ENCODE peak calls at places on chromosomes 16 and 17, in six cellular contexts. Z is PC-9, K is NB4, R is mammary epithelial cell, O is lung, H is neural progenitor cell. L is an unnamed sample.
A peak's percentile ranks its signal among the peaks of the same experiment; 100 is the strongest.

GRCh38 chr16:27436921-27437650 is 35.1 kb downstream of the IL21R start:
- DNase-seq in O (no peak), Z (no peak), R (no peak), H (no peak), K (no peak), L (no peak)

GRCh38 chr17:48375356-48375755 is 54.7 kb downstream of the SKAP1 start:
- DNase-seq in H (no peak), R (peak; percentile 41), O (no peak), Z (no peak), K (no peak), L (no peak)

GRCh38 chr17:8118769-8119574 is 658 bp upstream of the ALOXE3 start:
- DNase-seq in R (peak; percentile 75), H (peak; percentile 92), Z (peak; percentile 87), K (peak; percentile 77), O (peak; percentile 85), L (peak; percentile 87)

GRCh38 chr16:22424161-22424937 is 49.9 kb upstream of the CDR2 start:
- DNase-seq in K (no peak), H (no peak), O (no peak), R (no peak), Z (no peak), L (no peak)

GRCh38 chr17:77388384-77389306 is 247.9 kb downstream of the SEC14L1 start:
- DNase-seq in K (no peak), Z (no peak), H (no peak), O (no peak), R (no peak), L (no peak)

GRCh38 chr17:34874496-34874895 is 86.8 kb downstream of the CCT6B start:
- DNase-seq in R (no peak), K (peak; percentile 34), O (no peak), H (no peak), Z (no peak), L (no peak)

GRCh38 chr17:64103751-64104364 is 26.1 kb downstream of the ERN1 start:
- DNase-seq in R (peak; percentile 76), K (peak; percentile 91), O (no peak), Z (no peak), H (no peak), L (no peak)

GRCh38 chr17:9364837-9365430 is 210.7 kb downstream of the STX8 start:
- DNase-seq in O (no peak), Z (no peak), H (no peak), R (no peak), K (no peak), L (no peak)

GRCh38 chr17:15121426-15121825 is 143.7 kb downstream of the PMP22 start:
- DNase-seq in H (no peak), R (no peak), O (no peak), Z (no peak), K (no peak), L (no peak)

GRCh38 chr17:29575511-29576213 is 7.2 kb downstream of the TP53I13 start:
- DNase-seq in H (no peak), K (no peak), Z (no peak), R (no peak), O (no peak), L (no peak)

GRCh38 chr17:21816592-21817567 is 124.6 kb downstream of the KCNJ18 start:
- DNase-seq in Z (no peak), R (no peak), K (no peak), H (no peak), O (no peak), L (no peak)

GRCh38 chr16:69100046-69100765 is 5.2 kb upstream of the HAS3 start:
- DNase-seq in R (no peak), H (no peak), Z (no peak), O (no peak), K (no peak), L (peak; percentile 96)

GRCh38 chr17:49723423-49723822 is 15.7 kb upstream of the SLC35B1 start:
- DNase-seq in K (peak; percentile 90), Z (no peak), O (no peak), R (no peak), H (no peak), L (peak; percentile 92)

GRCh38 chr17:44263360-44263902 is 4.5 kb downstream of the SLC4A1 start:
- DNase-seq in Z (no peak), R (no peak), K (no peak), H (no peak), O (no peak), L (no peak)

GRCh38 chr17:2700491-2701141 is 10.9 kb downstream of the CLUH start:
- DNase-seq in K (no peak), Z (no peak), H (no peak), R (no peak), O (no peak), L (peak; percentile 2)

GRCh38 chr16:14602443-14602963 is 27.6 kb downstream of the PARN start:
- DNase-seq in O (no peak), H (no peak), R (no peak), K (no peak), Z (no peak), L (no peak)

GRCh38 chr17:78789663-78790181 is 7.6 kb upstream of the CYTH1 start:
- DNase-seq in R (no peak), O (peak; percentile 79), K (no peak), Z (no peak), H (no peak), L (peak; percentile 90)

GRCh38 chr17:15274017-15274416 is 8.9 kb upstream of the PMP22 start:
- DNase-seq in O (no peak), R (no peak), K (no peak), Z (no peak), H (no peak), L (no peak)

GRCh38 chr16:67392301-67393059 is 818 bp downstream of the TPPP3 start:
- DNase-seq in R (no peak), O (no peak), H (no peak), Z (no peak), K (no peak), L (no peak)

GRCh38 chr17:7445011-7445927 is at the start of gene CHRNB1:
- DNase-seq in O (peak; percentile 80), R (no peak), K (no peak), H (peak; percentile 96), Z (peak; percentile 94), L (peak; percentile 90)

GRCh38 chr17:39739885-39740356 is 2.2 kb downstream of the GRB7 start:
- DNase-seq in O (no peak), K (no peak), Z (peak; percentile 37), R (peak; percentile 64), H (peak; percentile 18), L (no peak)

GRCh38 chr17:49952912-49953497 is 16.0 kb upstream of the DLX4 start:
- DNase-seq in K (no peak), H (no peak), O (no peak), R (no peak), Z (no peak), L (no peak)

GRCh38 chr17:68821860-68822693 is 133.1 kb downstream of the ABCA8 start:
- DNase-seq in O (no peak), K (no peak), Z (peak; percentile 27), R (peak; percentile 85), H (no peak), L (no peak)

GRCh38 chr16:24537474-24538337 is 1.7 kb upstream of the RBBP6 start:
- DNase-seq in H (no peak), Z (no peak), R (no peak), K (peak; percentile 39), O (no peak), L (no peak)

DNA sequence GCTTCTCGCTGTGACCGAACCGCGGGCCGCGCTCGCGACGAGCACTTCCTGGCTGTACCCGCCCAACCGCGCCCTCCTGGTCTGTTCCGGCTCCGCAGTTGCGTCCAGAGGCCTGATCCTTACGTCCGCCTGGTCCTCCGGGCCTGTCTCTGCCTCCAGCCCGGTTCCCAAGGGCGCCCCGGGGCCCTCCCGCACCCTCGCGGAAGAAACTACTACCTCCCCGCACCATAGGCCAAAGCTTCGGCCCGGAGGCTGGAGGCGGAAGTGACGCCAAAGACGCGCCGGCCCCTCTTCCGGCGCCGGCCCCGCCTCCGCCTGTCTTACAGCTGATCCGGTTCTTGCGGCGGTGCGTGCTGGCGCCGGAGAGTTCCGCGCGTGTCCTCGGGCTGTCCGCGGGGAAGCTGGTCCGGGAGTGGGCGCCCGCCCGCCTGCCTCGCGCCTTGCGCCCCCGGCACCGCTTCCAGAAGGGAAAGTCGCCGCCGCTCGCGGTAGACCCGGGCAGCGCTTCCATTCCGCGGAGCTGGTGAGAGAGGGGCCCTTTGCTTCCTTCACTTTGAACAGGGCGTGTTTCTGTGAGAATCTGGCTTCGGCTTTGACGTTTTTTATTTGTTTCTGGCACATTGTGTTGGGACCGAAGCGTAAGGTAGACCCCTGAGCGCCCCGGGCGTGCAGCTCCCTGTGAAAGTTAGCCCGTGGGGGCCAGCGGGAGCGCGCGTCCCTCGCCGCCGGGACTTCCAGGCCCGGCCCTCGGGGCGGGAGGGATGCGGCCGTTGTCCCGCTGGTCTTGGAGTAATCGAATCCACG is at the start of gene ZNF778:
- DNase-seq in O (peak; percentile 80), R (peak; percentile 84), H (peak; percentile 91), Z (peak; percentile 77), K (peak; percentile 91), L (peak; percentile 82)
- TF ChIP-seq CTCF in O (no peak), R (no peak), H (no peak), Z (no peak), K (no peak), L (no peak)

DNA sequence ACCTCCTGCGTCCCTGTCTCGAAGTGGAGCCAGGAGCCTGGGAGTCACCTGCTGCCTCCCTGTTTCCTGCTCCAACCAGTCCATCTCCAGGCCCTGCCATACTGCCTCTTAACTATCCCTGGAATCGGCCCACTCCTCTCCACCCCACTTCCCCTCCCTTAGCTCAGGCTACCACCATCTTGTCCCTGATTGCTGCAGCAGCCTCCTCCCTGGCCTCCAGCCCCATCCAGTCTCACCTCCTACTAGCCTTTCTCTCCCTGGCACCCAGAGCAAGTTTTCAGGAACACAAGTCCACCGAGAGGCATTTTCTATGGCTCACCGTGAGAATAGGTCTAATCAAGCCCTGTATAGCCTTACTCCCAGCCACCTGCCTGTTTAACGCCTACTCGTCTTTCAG is 865 bp upstream of the CAMKK1 start:
- DNase-seq in K (no peak), H (no peak), R (no peak), O (no peak), Z (no peak), L (no peak)
- H3K4me3 ChIP-seq in K (no peak overlapping the region), H (peak overlapping the region; percentile 91), R (peak overlapping the region; percentile 52), O (no peak overlapping the region), Z (peak overlapping the region; percentile 64), L (no peak overlapping the region)

GRCh38 chr17:46910179-46910927 is 12.6 kb upstream of the GOSR2 start:
- DNase-seq in Z (no peak), O (no peak), H (no peak), R (no peak), K (no peak), L (no peak)
- TF ChIP-seq CTCF in Z (no peak), O (no peak), H (no peak), R (no peak), K (no peak), L (no peak)

DNA sequence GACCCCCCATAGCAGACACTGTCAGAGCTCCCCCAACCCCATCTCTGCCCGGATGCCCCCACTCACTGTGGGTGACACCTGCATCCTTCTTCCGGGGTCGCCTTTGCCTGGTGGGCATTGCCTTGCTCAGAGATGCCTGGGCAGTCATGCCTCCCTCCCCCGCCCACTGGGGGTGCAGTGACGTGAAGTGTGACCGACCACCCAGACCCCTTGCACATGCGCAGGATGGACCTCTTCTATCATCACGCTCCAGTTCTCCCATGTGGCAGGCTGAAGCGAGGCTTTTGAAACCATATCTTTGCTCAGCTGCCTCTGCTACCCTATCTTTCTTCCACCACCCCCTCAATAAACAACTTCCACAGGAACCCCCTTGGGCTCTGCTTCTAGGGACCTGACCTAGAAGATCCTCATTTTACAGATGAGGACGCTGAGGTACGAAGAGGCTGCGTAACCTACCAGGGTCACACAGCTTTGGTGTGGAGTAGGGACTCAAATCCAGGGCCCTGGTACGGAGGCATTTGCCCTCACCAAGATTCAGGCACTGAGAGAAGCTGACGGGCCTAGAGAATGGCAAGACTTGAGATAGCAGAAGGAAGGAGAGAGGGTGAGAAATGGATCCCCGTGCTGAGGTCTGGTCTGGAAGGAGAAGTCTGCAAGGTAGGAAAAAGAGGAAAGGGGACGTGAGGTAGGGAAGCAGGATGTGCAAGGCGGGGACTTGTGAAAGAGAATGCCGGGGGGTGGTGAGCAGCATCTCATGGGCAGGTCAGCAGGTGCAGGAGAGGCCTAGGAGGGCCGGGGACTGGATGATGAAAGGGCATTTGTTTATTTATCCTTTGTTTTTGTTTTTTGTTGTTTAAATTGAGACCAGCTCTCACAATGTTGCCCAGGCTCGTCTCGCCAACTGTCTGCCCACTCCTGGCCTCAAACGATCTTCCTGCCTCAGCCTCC is 14.4 kb downstream of the NLRC5 start:
- DNase-seq in K (no peak), Z (no peak), R (no peak), O (no peak), H (no peak), L (no peak)
- H3K4me3 ChIP-seq in K (no peak overlapping the region), Z (no peak overlapping the region), R (no peak overlapping the region), O (no peak overlapping the region), H (no peak overlapping the region), L (no peak overlapping the region)

L was measured in thyroid gland.